ENCODE peak calls at places on chromosomes 2 and 18, in four cellular contexts. One of them, this sample, is unnamed.

GRCh38 chr2:71291398-71291797 is 40.2 kb upstream of the ZNF638 start:
- DNase-seq in naive thymus-derived CD8-positive, alpha-beta T cell: no peak
- DNase-seq in KBM-7: no peak
- DNase-seq in choroid plexus epithelial cell: peak; percentile 1
- DNase-seq in this sample: no peak

GRCh38 chr18:3538456-3538855 is 88.5 kb downstream of the TGIF1 start:
- DNase-seq in naive thymus-derived CD8-positive, alpha-beta T cell: no peak
- DNase-seq in choroid plexus epithelial cell: no peak
- DNase-seq in KBM-7: no peak
- DNase-seq in this sample: no peak

GRCh38 chr18:46917808-46918600 is 602 bp downstream of the KATNAL2 start:
- DNase-seq in choroid plexus epithelial cell: peak; percentile 53
- DNase-seq in KBM-7: peak; percentile 52
- DNase-seq in naive thymus-derived CD8-positive, alpha-beta T cell: no peak
- DNase-seq in this sample: peak; percentile 69

GRCh38 chr2:197372582-197372981 is 62.0 kb upstream of the ANKRD44 start:
- DNase-seq in KBM-7: no peak
- DNase-seq in choroid plexus epithelial cell: no peak
- DNase-seq in naive thymus-derived CD8-positive, alpha-beta T cell: no peak
- DNase-seq in this sample: no peak

GRCh38 chr2:237861-238260 is 26.0 kb downstream of the SH3YL1 start:
- DNase-seq in KBM-7: no peak
- DNase-seq in naive thymus-derived CD8-positive, alpha-beta T cell: no peak
- DNase-seq in choroid plexus epithelial cell: no peak
- DNase-seq in this sample: no peak

GRCh38 chr2:172484253-172484652 is 56.9 kb downstream of the ITGA6 start:
- DNase-seq in choroid plexus epithelial cell: peak; percentile 55
- DNase-seq in KBM-7: peak; percentile 70
- DNase-seq in naive thymus-derived CD8-positive, alpha-beta T cell: no peak
- DNase-seq in this sample: peak; percentile 59

GRCh38 chr2:18585526-18585925 is 3.8 kb downstream of the NT5C1B start:
- DNase-seq in KBM-7: no peak
- DNase-seq in naive thymus-derived CD8-positive, alpha-beta T cell: no peak
- DNase-seq in choroid plexus epithelial cell: peak; percentile 37
- DNase-seq in this sample: no peak

GRCh38 chr2:174776223-174776622 is 12.0 kb upstream of the CHRNA1 start:
- DNase-seq in KBM-7: no peak
- DNase-seq in choroid plexus epithelial cell: no peak
- DNase-seq in naive thymus-derived CD8-positive, alpha-beta T cell: peak; percentile 50
- DNase-seq in this sample: no peak

GRCh38 chr2:70941186-70941585 is 5.5 kb downstream of the ATP6V1B1 start:
- DNase-seq in choroid plexus epithelial cell: no peak
- DNase-seq in naive thymus-derived CD8-positive, alpha-beta T cell: no peak
- DNase-seq in KBM-7: no peak
- DNase-seq in this sample: no peak

GRCh38 chr2:117553448-117553847 is 261.0 kb upstream of the DDX18 start:
- DNase-seq in KBM-7: no peak
- DNase-seq in choroid plexus epithelial cell: no peak
- DNase-seq in naive thymus-derived CD8-positive, alpha-beta T cell: no peak
- DNase-seq in this sample: no peak

GRCh38 chr18:77056399-77057015 is 76.1 kb downstream of the MBP start:
- DNase-seq in choroid plexus epithelial cell: peak; percentile 62
- DNase-seq in naive thymus-derived CD8-positive, alpha-beta T cell: no peak
- DNase-seq in KBM-7: peak; percentile 29
- DNase-seq in this sample: no peak

GRCh38 chr2:182868049-182868422 is 1.6 kb upstream of the FRZB start:
- DNase-seq in naive thymus-derived CD8-positive, alpha-beta T cell: no peak
- DNase-seq in KBM-7: no peak
- DNase-seq in choroid plexus epithelial cell: no peak
- DNase-seq in this sample: peak; percentile 41

GRCh38 chr2:45946023-45946422 is 294.5 kb downstream of the PRKCE start:
- DNase-seq in KBM-7: no peak
- DNase-seq in choroid plexus epithelial cell: peak; percentile 68
- DNase-seq in naive thymus-derived CD8-positive, alpha-beta T cell: no peak
- DNase-seq in this sample: no peak

GRCh38 chr18:77146249-77147080 is 13.9 kb upstream of the MBP start:
- DNase-seq in choroid plexus epithelial cell: no peak
- DNase-seq in naive thymus-derived CD8-positive, alpha-beta T cell: no peak
- DNase-seq in KBM-7: no peak
- DNase-seq in this sample: no peak

GRCh38 chr18:4510709-4511108 is 55.6 kb upstream of the DLGAP1 start:
- DNase-seq in choroid plexus epithelial cell: peak; percentile 5
- DNase-seq in naive thymus-derived CD8-positive, alpha-beta T cell: no peak
- DNase-seq in KBM-7: no peak
- DNase-seq in this sample: no peak

GRCh38 chr18:44786697-44787096 is 106.0 kb downstream of the SETBP1 start:
- DNase-seq in KBM-7: no peak
- DNase-seq in naive thymus-derived CD8-positive, alpha-beta T cell: no peak
- DNase-seq in choroid plexus epithelial cell: no peak
- DNase-seq in this sample: no peak